ENCODE peak calls at places on chromosomes 11 and 22, in eight cellular contexts. One of them, this sample, is unnamed.
A peak's percentile ranks its signal among the peaks of the same experiment; 100 is the strongest.

GRCh38 chr11:2466869-2467694 is 22.3 kb downstream of the KCNQ1 start:
- DNase-seq in COR-L47: no peak
- DNase-seq in dermis microvascular lymphatic vessel endothelial cell: no peak
- DNase-seq in HepG2: no peak
- DNase-seq in dorsolateral prefrontal cortex: no peak
- DNase-seq in heart left ventricle: no peak
- DNase-seq in neural crest cell: no peak
- DNase-seq in transverse colon: no peak
- DNase-seq in this sample: peak; percentile 3

GRCh38 chr22:37237371-37238268 is 6.4 kb downstream of the RAC2 start:
- DNase-seq in heart left ventricle: no peak
- DNase-seq in HepG2: no peak
- DNase-seq in transverse colon: peak; percentile 4
- DNase-seq in COR-L47: no peak
- DNase-seq in dermis microvascular lymphatic vessel endothelial cell: no peak
- DNase-seq in dorsolateral prefrontal cortex: no peak
- DNase-seq in neural crest cell: no peak
- DNase-seq in this sample: no peak

GRCh38 chr22:30010789-30011405 is 69.4 kb upstream of the HORMAD2 start:
- DNase-seq in HepG2: no peak
- DNase-seq in heart left ventricle: no peak
- DNase-seq in dorsolateral prefrontal cortex: no peak
- DNase-seq in COR-L47: no peak
- DNase-seq in neural crest cell: no peak
- DNase-seq in dermis microvascular lymphatic vessel endothelial cell: no peak
- DNase-seq in transverse colon: no peak
- DNase-seq in this sample: no peak

GRCh38 chr11:62881579-62882427 is 1.1 kb downstream of the SLC3A2 start:
- DNase-seq in dermis microvascular lymphatic vessel endothelial cell: no peak
- DNase-seq in transverse colon: peak; percentile 94
- DNase-seq in heart left ventricle: peak; percentile 93
- DNase-seq in neural crest cell: peak; percentile 76
- DNase-seq in HepG2: peak; percentile 88
- DNase-seq in dorsolateral prefrontal cortex: peak; percentile 72
- DNase-seq in COR-L47: peak; percentile 91
- DNase-seq in this sample: peak; percentile 98

GRCh38 chr11:5620606-5621521 is 3.9 kb upstream of the TRIM34 start:
- DNase-seq in COR-L47: no peak
- DNase-seq in transverse colon: no peak
- DNase-seq in dermis microvascular lymphatic vessel endothelial cell: peak; percentile 4
- DNase-seq in neural crest cell: no peak
- DNase-seq in dorsolateral prefrontal cortex: no peak
- DNase-seq in HepG2: peak; percentile 42
- DNase-seq in heart left ventricle: no peak
- DNase-seq in this sample: no peak

GRCh38 chr22:43534916-43535315 is 123.1 kb downstream of the MPPED1 start:
- DNase-seq in neural crest cell: no peak
- DNase-seq in COR-L47: no peak
- DNase-seq in dermis microvascular lymphatic vessel endothelial cell: no peak
- DNase-seq in heart left ventricle: no peak
- DNase-seq in HepG2: no peak
- DNase-seq in transverse colon: no peak
- DNase-seq in dorsolateral prefrontal cortex: peak; percentile 8
- DNase-seq in this sample: no peak

GRCh38 chr22:49305215-49305965 is 522.3 kb downstream of the BRD1 start:
- DNase-seq in neural crest cell: peak; percentile 97
- DNase-seq in heart left ventricle: peak; percentile 50
- DNase-seq in HepG2: peak; percentile 27
- DNase-seq in dermis microvascular lymphatic vessel endothelial cell: no peak
- DNase-seq in COR-L47: peak; percentile 46
- DNase-seq in dorsolateral prefrontal cortex: peak; percentile 83
- DNase-seq in transverse colon: peak; percentile 53
- DNase-seq in this sample: peak; percentile 21

GRCh38 chr11:102911758-102912481 is 37.1 kb upstream of the MMP12 start:
- DNase-seq in HepG2: no peak
- DNase-seq in transverse colon: no peak
- DNase-seq in dorsolateral prefrontal cortex: no peak
- DNase-seq in neural crest cell: no peak
- DNase-seq in COR-L47: no peak
- DNase-seq in heart left ventricle: no peak
- DNase-seq in dermis microvascular lymphatic vessel endothelial cell: no peak
- DNase-seq in this sample: no peak

This sample was measured in foreskin melanocyte.